ENCODE peak calls at places on chromosomes 3 and 15, in five cellular contexts. One of them, this sample, is unnamed.

GRCh38 chr3:68878322-68878721 is 54.0 kb downstream of the TAFA4 start:
- DNase-seq in HuH-7.5: no peak
- DNase-seq in kidney: no peak
- DNase-seq in heart left ventricle: no peak
- DNase-seq in activated naive CD4-positive, alpha-beta T cell treated with Interleukin-2 at 50 U/mL for 16 hours: no peak
- DNase-seq in this sample: no peak

GRCh38 chr3:175346573-175347356 is 487.6 kb downstream of the NAALADL2 start:
- DNase-seq in HuH-7.5: no peak
- DNase-seq in kidney: peak
- DNase-seq in heart left ventricle: peak
- DNase-seq in activated naive CD4-positive, alpha-beta T cell treated with Interleukin-2 at 50 U/mL for 16 hours: no peak
- DNase-seq in this sample: peak

GRCh38 chr3:50297896-50298725 is 1.1 kb downstream of the HYAL3 start:
- DNase-seq in HuH-7.5: peak
- DNase-seq in kidney: no peak
- DNase-seq in heart left ventricle: peak
- DNase-seq in activated naive CD4-positive, alpha-beta T cell treated with Interleukin-2 at 50 U/mL for 16 hours: no peak
- DNase-seq in this sample: no peak

GRCh38 chr3:78707094-78707493 is 1060.7 kb downstream of the ROBO1 start:
- DNase-seq in HuH-7.5: no peak
- DNase-seq in kidney: no peak
- DNase-seq in heart left ventricle: no peak
- DNase-seq in activated naive CD4-positive, alpha-beta T cell treated with Interleukin-2 at 50 U/mL for 16 hours: no peak
- DNase-seq in this sample: no peak

GRCh38 chr15:60074181-60074885 is 70.2 kb downstream of the FOXB1 start:
- DNase-seq in HuH-7.5: no peak
- DNase-seq in kidney: no peak
- DNase-seq in heart left ventricle: no peak
- DNase-seq in activated naive CD4-positive, alpha-beta T cell treated with Interleukin-2 at 50 U/mL for 16 hours: no peak
- DNase-seq in this sample: no peak

GRCh38 chr15:63052128-63052826 is 9.7 kb downstream of the TPM1 start:
- DNase-seq in HuH-7.5: no peak
- DNase-seq in kidney: no peak
- DNase-seq in heart left ventricle: no peak
- DNase-seq in activated naive CD4-positive, alpha-beta T cell treated with Interleukin-2 at 50 U/mL for 16 hours: no peak
- DNase-seq in this sample: no peak

GRCh38 chr15:33380406-33380805 is 69.6 kb downstream of the RYR3 start:
- DNase-seq in HuH-7.5: no peak
- DNase-seq in kidney: no peak
- DNase-seq in heart left ventricle: no peak
- DNase-seq in activated naive CD4-positive, alpha-beta T cell treated with Interleukin-2 at 50 U/mL for 16 hours: no peak
- DNase-seq in this sample: no peak

GRCh38 chr3:196327405-196327804 is 9.4 kb upstream of the DYNLT2B start:
- DNase-seq in HuH-7.5: no peak
- DNase-seq in kidney: no peak
- DNase-seq in heart left ventricle: no peak
- DNase-seq in activated naive CD4-positive, alpha-beta T cell treated with Interleukin-2 at 50 U/mL for 16 hours: no peak
- DNase-seq in this sample: no peak

GRCh38 chr3:148957586-148957985 is 33.8 kb upstream of the GYG1 start:
- DNase-seq in HuH-7.5: no peak
- DNase-seq in kidney: no peak
- DNase-seq in heart left ventricle: no peak
- DNase-seq in activated naive CD4-positive, alpha-beta T cell treated with Interleukin-2 at 50 U/mL for 16 hours: no peak
- DNase-seq in this sample: no peak

GRCh38 chr15:89946681-89947313 is 34.0 kb upstream of the ARPIN start:
- DNase-seq in HuH-7.5: no peak
- DNase-seq in kidney: no peak
- DNase-seq in heart left ventricle: no peak
- DNase-seq in activated naive CD4-positive, alpha-beta T cell treated with Interleukin-2 at 50 U/mL for 16 hours: no peak
- DNase-seq in this sample: no peak

GRCh38 chr3:187291512-187292132 is at the start of gene MASP1:
- DNase-seq in HuH-7.5: no peak
- DNase-seq in kidney: peak
- DNase-seq in heart left ventricle: peak
- DNase-seq in activated naive CD4-positive, alpha-beta T cell treated with Interleukin-2 at 50 U/mL for 16 hours: no peak
- DNase-seq in this sample: no peak

GRCh38 chr3:39327746-39328349 is 1.7 kb upstream of the CCR8 start:
- DNase-seq in HuH-7.5: no peak
- DNase-seq in kidney: no peak
- DNase-seq in heart left ventricle: no peak
- DNase-seq in activated naive CD4-positive, alpha-beta T cell treated with Interleukin-2 at 50 U/mL for 16 hours: peak
- DNase-seq in this sample: no peak

GRCh38 chr3:196179380-196180308 is 31.6 kb downstream of the ZDHHC19 start:
- DNase-seq in HuH-7.5: no peak
- DNase-seq in kidney: peak
- DNase-seq in heart left ventricle: no peak
- DNase-seq in activated naive CD4-positive, alpha-beta T cell treated with Interleukin-2 at 50 U/mL for 16 hours: peak
- DNase-seq in this sample: no peak

GRCh38 chr3:64410226-64410625 is 185.0 kb upstream of the PRICKLE2 start:
- DNase-seq in HuH-7.5: no peak
- DNase-seq in kidney: no peak
- DNase-seq in heart left ventricle: no peak
- DNase-seq in activated naive CD4-positive, alpha-beta T cell treated with Interleukin-2 at 50 U/mL for 16 hours: no peak
- DNase-seq in this sample: no peak

GRCh38 chr3:155106059-155106458 is 25.9 kb downstream of the MME start:
- DNase-seq in HuH-7.5: no peak
- DNase-seq in kidney: no peak
- DNase-seq in heart left ventricle: no peak
- DNase-seq in activated naive CD4-positive, alpha-beta T cell treated with Interleukin-2 at 50 U/mL for 16 hours: no peak
- DNase-seq in this sample: no peak

GRCh38 chr3:197309528-197310361 is 11.3 kb upstream of the DLG1 start:
- DNase-seq in HuH-7.5: no peak
- DNase-seq in kidney: no peak
- DNase-seq in heart left ventricle: no peak
- DNase-seq in activated naive CD4-positive, alpha-beta T cell treated with Interleukin-2 at 50 U/mL for 16 hours: no peak
- DNase-seq in this sample: no peak

GRCh38 chr15:55990986-55991385 is 2.4 kb downstream of the NEDD4 start:
- DNase-seq in HuH-7.5: no peak
- DNase-seq in kidney: no peak
- DNase-seq in heart left ventricle: no peak
- DNase-seq in activated naive CD4-positive, alpha-beta T cell treated with Interleukin-2 at 50 U/mL for 16 hours: no peak
- DNase-seq in this sample: no peak

GRCh38 chr15:92733934-92734521 is 78.5 kb upstream of the FAM174B start:
- DNase-seq in HuH-7.5: no peak
- DNase-seq in kidney: no peak
- DNase-seq in heart left ventricle: no peak
- DNase-seq in activated naive CD4-positive, alpha-beta T cell treated with Interleukin-2 at 50 U/mL for 16 hours: no peak
- DNase-seq in this sample: no peak

GRCh38 chr3:177835917-177836316 is 638.6 kb upstream of the TBL1XR1 start:
- DNase-seq in HuH-7.5: no peak
- DNase-seq in kidney: no peak
- DNase-seq in heart left ventricle: no peak
- DNase-seq in activated naive CD4-positive, alpha-beta T cell treated with Interleukin-2 at 50 U/mL for 16 hours: no peak
- DNase-seq in this sample: no peak

GRCh38 chr3:154421067-154421466 is 8.9 kb downstream of the GPR149 start:
- DNase-seq in HuH-7.5: no peak
- DNase-seq in kidney: no peak
- DNase-seq in heart left ventricle: no peak
- DNase-seq in activated naive CD4-positive, alpha-beta T cell treated with Interleukin-2 at 50 U/mL for 16 hours: no peak
- DNase-seq in this sample: no peak